ENCODE peak calls at places on chromosomes 5 and 9, in five cellular contexts. F is A549; V is CD4-positive, alpha-beta memory T cell; E is mesendoderm; C is effector memory CD4-positive, alpha-beta T cell. X is an unnamed sample.
A peak's percentile ranks its signal among the peaks of the same experiment; 100 is the strongest.

GRCh38 chr9:137156567-137157375 is 13.1 kb downstream of the LRRC26 start:
- DNase-seq in F (no peak), V (peak; percentile 44), E (peak; percentile 46), C (peak; percentile 49), X (no peak)

GRCh38 chr9:35771524-35771923 is 17.4 kb upstream of the MSMP start:
- DNase-seq in F (no peak), V (no peak), E (no peak), C (no peak), X (peak; percentile 35)

GRCh38 chr5:83011990-83012389 is 65.2 kb downstream of the TMEM167A start:
- DNase-seq in F (no peak), V (no peak), E (no peak), C (no peak), X (no peak)

GRCh38 chr5:175383350-175383749 is 60.6 kb downstream of the DRD1 start:
- DNase-seq in F (no peak), V (no peak), E (peak; percentile 21), C (no peak), X (no peak)

GRCh38 chr5:66923457-66923856 is 273.1 kb downstream of the CD180 start:
- DNase-seq in F (no peak), V (no peak), E (no peak), C (no peak), X (no peak)

GRCh38 chr9:75855509-75855908 is 35.0 kb upstream of the PCSK5 start:
- DNase-seq in F (no peak), V (no peak), E (peak; percentile 53), C (no peak), X (no peak)

GRCh38 chr5:5342784-5343183 is 79.7 kb upstream of the ICE1 start:
- DNase-seq in F (no peak), V (no peak), E (no peak), C (no peak), X (peak; percentile 16)

GRCh38 chr5:155147222-155147621 is 133.7 kb downstream of the KIF4B start:
- DNase-seq in F (no peak), V (no peak), E (no peak), C (no peak), X (no peak)

GRCh38 chr5:146799235-146800015 is 79.1 kb downstream of the PPP2R2B start:
- DNase-seq in F (no peak), V (no peak), E (no peak), C (no peak), X (no peak)

GRCh38 chr5:170681013-170681433 is 102.5 kb upstream of the GABRP start:
- DNase-seq in F (peak; percentile 16), V (peak; percentile 15), E (peak; percentile 75), C (no peak), X (peak; percentile 30)

GRCh38 chr9:89153187-89153586 is 25.4 kb downstream of the SHC3 start:
- DNase-seq in F (no peak), V (no peak), E (no peak), C (no peak), X (no peak)

GRCh38 chr9:74653437-74654080 is 156.4 kb downstream of the RORB start:
- DNase-seq in F (no peak), V (no peak), E (peak; percentile 10), C (no peak), X (no peak)

GRCh38 chr9:2039294-2040180 is 24.4 kb downstream of the SMARCA2 start:
- DNase-seq in F (no peak), V (no peak), E (no peak), C (no peak), X (no peak)

DNA sequence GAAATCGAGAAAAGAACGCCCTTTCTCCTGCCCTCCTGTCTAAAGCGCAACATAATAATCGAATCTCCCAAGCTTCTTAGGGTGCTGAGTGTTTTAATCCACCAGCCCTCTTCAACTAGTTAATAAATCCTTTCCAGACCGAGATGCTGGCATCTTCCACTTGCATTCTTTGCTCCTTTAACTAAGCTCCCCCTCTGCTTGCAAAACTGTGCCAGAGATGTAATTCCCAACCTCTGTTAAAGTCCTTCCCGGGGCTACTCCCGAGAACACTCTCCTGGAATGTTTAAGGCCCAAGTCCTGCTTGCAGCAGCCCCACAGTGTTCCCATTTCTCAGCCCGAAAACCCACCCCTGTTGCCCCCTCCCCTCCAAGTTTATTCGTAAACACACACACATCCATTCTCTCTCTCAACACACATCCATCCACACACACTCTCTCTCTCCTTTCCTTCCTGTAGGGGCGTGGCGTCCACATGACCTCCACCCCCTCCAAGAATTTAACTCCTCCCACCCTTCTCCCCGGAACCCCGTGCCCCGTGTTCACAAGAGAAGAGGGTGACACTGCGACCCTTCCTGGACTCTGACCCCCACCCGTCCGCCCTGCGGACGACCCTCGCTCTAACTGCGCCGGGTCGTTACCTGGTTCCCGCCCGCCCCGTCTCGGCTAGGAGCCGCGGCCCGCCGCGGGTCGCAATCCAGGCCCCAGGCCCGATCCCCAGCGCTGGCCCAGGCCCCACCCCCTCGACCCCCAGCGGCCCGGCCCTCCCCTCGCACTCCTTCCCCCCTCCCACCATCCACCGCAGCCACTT is 7.0 kb upstream of the MGAT1 start:
- DNase-seq in F (peak; percentile 93), V (peak; percentile 97), E (peak; percentile 93), C (peak; percentile 83), X (peak; percentile 94)
- H3K4me1 ChIP-seq in F (peaks cover 30% of the 10 kb centered on the region), V (peaks cover 69% of the 10 kb centered on the region), E (peaks cover 6% of the 10 kb centered on the region), C (peaks cover 59% of the 10 kb centered on the region), X (peaks cover 31% of the 10 kb centered on the region)

DNA sequence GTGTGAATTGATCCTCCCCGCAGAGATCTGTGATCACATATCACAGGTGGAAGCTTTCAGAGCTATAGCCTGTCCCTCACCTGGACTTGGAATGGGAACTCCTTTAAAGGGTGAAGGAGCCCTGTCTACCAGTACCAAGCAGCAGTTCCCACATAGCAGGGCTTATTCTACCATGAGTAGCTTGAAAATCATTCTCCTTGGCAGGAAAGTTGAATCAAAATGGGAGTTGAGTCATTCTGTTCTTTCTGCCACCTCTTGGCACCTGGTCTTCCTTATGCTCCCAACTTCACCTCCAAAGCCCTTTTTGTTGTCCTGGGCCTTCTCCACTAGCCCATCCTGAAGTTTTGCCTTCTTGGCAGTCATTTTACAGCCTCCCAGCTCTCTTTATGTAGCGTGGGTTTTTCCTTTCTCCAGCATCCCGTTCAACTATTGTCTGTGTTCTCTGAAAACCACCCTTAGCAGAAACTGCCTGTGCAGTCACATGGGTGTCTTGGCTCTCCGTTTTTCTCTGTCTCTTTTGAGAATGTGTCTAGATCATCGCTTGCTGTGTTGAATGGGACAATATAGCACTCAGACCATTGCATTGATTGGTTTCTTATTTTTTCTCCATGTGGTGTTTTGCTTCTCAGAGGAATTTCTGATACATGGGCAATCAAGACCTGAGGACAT is 222.2 kb downstream of the AOPEP start:
- DNase-seq in F (no peak), V (no peak), E (no peak), C (no peak), X (no peak)
- H3K27ac ChIP-seq in F (peak overlapping the region; percentile 62), V (no peak overlapping the region), E (no peak overlapping the region), C (no peak overlapping the region), X (no peak overlapping the region)

GRCh38 chr5:173317091-173317685 is 11.0 kb downstream of the STC2 start:
- DNase-seq in F (no peak), V (no peak), E (no peak), C (no peak), X (no peak)
- H3K4me1 ChIP-seq in F (no peaks in the 10 kb centered on the region), V (no peaks in the 10 kb centered on the region), E (no peaks in the 10 kb centered on the region), C (no peaks in the 10 kb centered on the region), X (peaks cover 9% of the 10 kb centered on the region)

GRCh38 chr9:37350486-37351190 is 71.9 kb upstream of the GRHPR start:
- DNase-seq in F (no peak), V (no peak), E (no peak), C (no peak), X (no peak)
- H3K27ac ChIP-seq in F (no peak overlapping the region), V (no peak overlapping the region), E (no peak overlapping the region), C (no peak overlapping the region), X (no peak overlapping the region)

DNA sequence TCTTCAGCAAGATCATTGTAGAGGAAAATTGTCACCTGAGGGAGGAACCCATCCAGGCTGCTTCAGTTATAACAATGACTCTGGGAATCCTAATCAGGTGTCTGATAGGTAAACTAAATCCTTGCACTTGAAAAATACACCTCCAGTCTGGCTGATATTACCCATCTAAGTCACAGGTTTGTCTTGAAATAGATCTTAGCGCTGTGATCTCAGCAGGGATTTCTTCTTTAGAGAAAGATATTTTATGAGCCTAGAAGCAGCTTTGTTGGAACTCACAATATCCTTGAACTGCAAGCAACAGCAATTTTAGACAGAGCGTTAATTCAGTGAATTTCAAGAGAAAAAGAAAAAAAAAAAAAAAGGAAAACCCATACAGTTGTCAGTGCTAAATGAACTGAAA is 149.7 kb downstream of the SGCD start:
- DNase-seq in F (no peak), V (no peak), E (peak; percentile 27), C (no peak), X (no peak)
- H3K4me1 ChIP-seq in F (peaks cover 58% of the 10 kb centered on the region), V (no peaks in the 10 kb centered on the region), E (peaks cover 1% of the 10 kb centered on the region), C (no peaks in the 10 kb centered on the region), X (peaks cover 13% of the 10 kb centered on the region)

DNA sequence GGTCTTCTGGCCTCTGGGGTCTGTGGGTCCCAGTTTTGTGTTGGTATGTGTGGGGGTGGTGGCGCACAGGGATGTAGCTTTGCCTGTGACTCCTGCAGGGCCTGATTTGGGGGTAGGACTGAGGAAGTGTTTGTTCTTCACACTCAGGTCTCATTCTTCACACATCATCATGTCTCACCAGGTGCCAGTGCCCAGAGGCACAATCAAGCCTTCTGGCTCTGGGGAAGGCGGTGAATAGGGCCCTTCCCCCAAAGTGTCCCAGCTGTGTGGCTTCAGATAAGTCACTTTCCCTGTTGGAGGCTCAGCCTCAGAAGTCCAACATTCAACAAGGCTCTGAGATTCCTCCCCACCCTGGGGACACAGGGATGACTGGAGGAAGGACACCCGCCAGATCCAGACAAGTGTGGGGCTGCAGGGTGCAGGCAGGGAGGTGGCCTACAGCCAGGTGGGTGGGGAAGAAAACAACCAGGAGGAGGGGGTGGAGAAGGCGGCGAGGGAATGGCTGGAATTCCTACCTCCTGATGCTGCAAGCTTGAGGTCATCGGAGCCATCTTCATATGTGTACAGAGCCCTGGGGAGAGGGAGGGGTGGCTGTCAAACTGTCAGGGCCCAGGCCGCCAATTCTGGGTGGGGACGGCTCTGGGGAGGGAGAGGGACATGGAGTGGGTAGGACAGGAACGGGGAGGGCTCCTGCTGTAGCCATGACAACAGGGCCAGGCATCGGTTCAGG is 4.9 kb downstream of the DBN1 start:
- DNase-seq in F (no peak), V (no peak), E (peak; percentile 98), C (no peak), X (no peak)
- H3K27ac ChIP-seq in F (peak overlapping the region; percentile 47), V (no peak overlapping the region), E (peak overlapping the region; percentile 55), C (no peak overlapping the region), X (no peak overlapping the region)

GRCh38 chr9:129483467-129484324 is 137.2 kb downstream of the C9orf50 start:
- DNase-seq in F (peak; percentile 79), V (peak; percentile 34), E (peak; percentile 83), C (peak; percentile 47), X (peak; percentile 94)
- H3K4me1 ChIP-seq in F (peaks cover 91% of the 10 kb centered on the region), V (peaks cover 37% of the 10 kb centered on the region), E (peaks cover 21% of the 10 kb centered on the region), C (peaks cover 39% of the 10 kb centered on the region), X (peaks cover 88% of the 10 kb centered on the region)

GRCh38 chr5:115262066-115262404 is 642 bp downstream of the PGGT1B start:
- DNase-seq in F (peak; percentile 10), V (no peak), E (peak; percentile 28), C (no peak), X (no peak)
- H3K27ac ChIP-seq in F (peak overlapping the region; percentile 87), V (peak overlapping the region; percentile 77), E (no peak overlapping the region), C (peak overlapping the region; percentile 68), X (peak overlapping the region; percentile 52)

DNA sequence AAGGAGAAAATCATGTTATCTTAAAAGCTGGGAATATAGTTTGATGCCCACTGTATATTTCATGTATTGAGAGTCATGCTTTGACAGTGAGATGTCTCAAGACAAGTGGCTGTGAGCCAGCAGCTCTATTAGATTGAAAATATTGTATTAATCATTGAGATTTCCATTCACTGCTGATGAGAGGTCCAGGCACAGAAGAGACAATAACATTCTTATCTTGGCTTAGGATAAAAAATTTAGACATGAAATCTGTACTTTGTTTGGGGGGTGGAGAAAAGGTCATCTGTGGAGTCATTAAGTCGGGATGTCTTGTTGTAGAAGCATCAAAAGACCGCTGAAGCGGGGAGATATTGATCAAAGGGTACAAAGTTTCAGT is 97.9 kb upstream of the EQTN start:
- DNase-seq in F (no peak), V (no peak), E (no peak), C (no peak), X (no peak)
- H3K4me1 ChIP-seq in F (peaks cover 13% of the 10 kb centered on the region), V (no peaks in the 10 kb centered on the region), E (no peaks in the 10 kb centered on the region), C (no peaks in the 10 kb centered on the region), X (no peaks in the 10 kb centered on the region)

GRCh38 chr9:14353222-14354056 is 39.5 kb upstream of the NFIB start:
- DNase-seq in F (peak; percentile 91), V (peak; percentile 48), E (peak; percentile 89), C (peak; percentile 53), X (peak; percentile 84)
- H3K27ac ChIP-seq in F (peak overlapping the region; percentile 42), V (no peak overlapping the region), E (no peak overlapping the region), C (no peak overlapping the region), X (peak overlapping the region; percentile 4)

X was measured in adrenal gland.